ENCODE peak calls at places on chromosomes 5 and 9, in nine cellular contexts. B is astrocyte, O is PC-3, W is neural progenitor cell, T is fibroblast of lung, J is mammary epithelial cell, N is endothelial cell of umbilical vein, X is H9, E is SK-N-SH. A is an unnamed sample.

GRCh38 chr9:108994695-108995094 is 18.6 kb downstream of the CTNNAL1 start:
- DNase-seq in B (peak; percentile 20), O (peak; percentile 28), W (no peak), T (peak; percentile 28), J (no peak), N (peak; percentile 95), X (no peak), E (no peak), A (no peak)

GRCh38 chr9:129318121-129319075 is 140.3 kb upstream of the IER5L start:
- DNase-seq in B (no peak), O (no peak), W (peak; percentile 30), T (no peak), J (no peak), N (no peak), X (peak; percentile 28), E (no peak), A (peak; percentile 46)

GRCh38 chr9:87516222-87516930 is 18.7 kb downstream of the DAPK1 start:
- DNase-seq in B (peak; percentile 36), O (no peak), W (no peak), T (peak; percentile 40), J (no peak), N (peak; percentile 90), X (no peak), E (no peak), A (peak; percentile 69)

GRCh38 chr9:99150456-99151171 is 45.7 kb downstream of the TGFBR1 start:
- DNase-seq in B (no peak), O (no peak), W (no peak), T (no peak), J (no peak), N (no peak), X (no peak), E (no peak), A (no peak)

GRCh38 chr5:94793816-94794198 is 175.3 kb downstream of the SLF1 start:
- DNase-seq in B (peak; percentile 74), O (peak; percentile 8), W (no peak), T (peak; percentile 14), J (peak; percentile 5), N (no peak), X (no peak), E (no peak), A (no peak)

GRCh38 chr5:118405650-118406061 is 582.7 kb downstream of the DTWD2 start:
- DNase-seq in B (no peak), O (no peak), W (peak; percentile 35), T (peak; percentile 3), J (no peak), N (no peak), X (peak; percentile 54), E (no peak), A (peak; percentile 76)

GRCh38 chr9:124306098-124306735 is 48.5 kb downstream of the NEK6 start:
- DNase-seq in B (peak; percentile 90), O (peak; percentile 61), W (no peak), T (peak; percentile 92), J (peak; percentile 68), N (peak; percentile 81), X (no peak), E (no peak), A (no peak)

GRCh38 chr5:141753971-141754713 is 72.1 kb upstream of the ARAP3 start:
- DNase-seq in B (no peak), O (peak; percentile 63), W (peak; percentile 78), T (peak; percentile 53), J (peak; percentile 55), N (peak; percentile 45), X (peak; percentile 64), E (no peak), A (peak; percentile 92)

GRCh38 chr9:127163409-127163808 is 41.0 kb upstream of the ANGPTL2 start:
- DNase-seq in B (peak; percentile 73), O (no peak), W (no peak), T (peak; percentile 75), J (peak; percentile 28), N (peak; percentile 96), X (peak; percentile 19), E (no peak), A (peak; percentile 37)

GRCh38 chr5:116301110-116301509 is 216.3 kb downstream of the COMMD10 start:
- DNase-seq in B (no peak), O (no peak), W (no peak), T (no peak), J (no peak), N (no peak), X (no peak), E (no peak), A (no peak)

GRCh38 chr9:34379334-34380033 is 2.8 kb upstream of the MYORG start:
- DNase-seq in B (peak; percentile 31), O (peak; percentile 86), W (peak; percentile 86), T (peak; percentile 81), J (peak; percentile 80), N (peak; percentile 85), X (peak; percentile 94), E (peak; percentile 85), A (peak; percentile 98)

GRCh38 chr9:34380511-34381315 is 4.0 kb upstream of the MYORG start:
- DNase-seq in B (peak; percentile 44), O (peak; percentile 52), W (peak; percentile 90), T (peak; percentile 70), J (peak; percentile 44), N (peak; percentile 74), X (peak; percentile 92), E (peak; percentile 94), A (peak; percentile 96)

GRCh38 chr9:34381323-34381722 is 4.6 kb upstream of the MYORG start:
- DNase-seq in B (no peak), O (no peak), W (peak; percentile 34), T (no peak), J (no peak), N (no peak), X (peak; percentile 69), E (no peak), A (peak; percentile 75)

GRCh38 chr9:34378376-34379060 is 1.8 kb upstream of the MYORG start:
- DNase-seq in B (no peak), O (no peak), W (no peak), T (no peak), J (no peak), N (no peak), X (no peak), E (no peak), A (no peak)

GRCh38 chr9:34380034-34380510 is 3.4 kb upstream of the MYORG start:
- DNase-seq in B (no peak), O (no peak), W (peak; percentile 56), T (no peak), J (no peak), N (no peak), X (peak; percentile 47), E (no peak), A (no peak)
- H3K9ac ChIP-seq in B (no peak overlapping the region), O (no peak overlapping the region), W (no peak overlapping the region), T (no peak overlapping the region), J (no peak overlapping the region), N (no peak overlapping the region), X (no peak overlapping the region), E (no peak overlapping the region), A (no peak overlapping the region)

GRCh38 chr9:134326754-134327526 is 685 bp downstream of the RXRA start:
- DNase-seq in B (no peak), O (peak; percentile 8), W (peak; percentile 67), T (peak; percentile 34), J (peak; percentile 42), N (peak; percentile 43), X (no peak), E (peak; percentile 84), A (peak; percentile 74)

GRCh38 chr9:134327671-134328231 is 1.5 kb downstream of the RXRA start:
- DNase-seq in B (no peak), O (no peak), W (no peak), T (no peak), J (peak; percentile 17), N (no peak), X (no peak), E (no peak), A (no peak)

GRCh38 chr9:134324359-134325095 is 1.7 kb upstream of the RXRA start:
- DNase-seq in B (peak; percentile 35), O (peak; percentile 41), W (no peak), T (no peak), J (no peak), N (no peak), X (no peak), E (no peak), A (no peak)

GRCh38 chr9:134325096-134325812 is 1.0 kb upstream of the RXRA start:
- DNase-seq in B (peak; percentile 38), O (peak; percentile 48), W (peak; percentile 68), T (peak; percentile 49), J (peak; percentile 74), N (peak; percentile 42), X (no peak), E (no peak), A (peak; percentile 84)

GRCh38 chr9:134325813-134326753 is at the start of gene RXRA:
- DNase-seq in B (peak; percentile 77), O (peak; percentile 65), W (peak; percentile 94), T (peak; percentile 88), J (peak; percentile 77), N (peak; percentile 56), X (peak; percentile 64), E (peak; percentile 97), A (peak; percentile 88)
- TF ChIP-seq CTCF in B (no peak), O (no peak), W (peak; percentile 22), T (no peak), J (no peak), N (no peak), X (peak; percentile 22), E (no peak), A (peak; percentile 50)

GRCh38 chr9:132547976-132548730 is 34.3 kb upstream of the BARHL1 start:
- DNase-seq in B (no peak), O (no peak), W (no peak), T (no peak), J (no peak), N (no peak), X (no peak), E (no peak), A (no peak)
- H3K4me1 ChIP-seq in B (peaks cover 7% of the 10 kb centered on the region), O (no peaks in the 10 kb centered on the region), W (peaks cover 53% of the 10 kb centered on the region), T (peaks cover 2% of the 10 kb centered on the region), J (no peaks in the 10 kb centered on the region), N (peaks cover 14% of the 10 kb centered on the region), X (no peaks in the 10 kb centered on the region), E (peaks cover 49% of the 10 kb centered on the region), A (no peaks in the 10 kb centered on the region)

DNA sequence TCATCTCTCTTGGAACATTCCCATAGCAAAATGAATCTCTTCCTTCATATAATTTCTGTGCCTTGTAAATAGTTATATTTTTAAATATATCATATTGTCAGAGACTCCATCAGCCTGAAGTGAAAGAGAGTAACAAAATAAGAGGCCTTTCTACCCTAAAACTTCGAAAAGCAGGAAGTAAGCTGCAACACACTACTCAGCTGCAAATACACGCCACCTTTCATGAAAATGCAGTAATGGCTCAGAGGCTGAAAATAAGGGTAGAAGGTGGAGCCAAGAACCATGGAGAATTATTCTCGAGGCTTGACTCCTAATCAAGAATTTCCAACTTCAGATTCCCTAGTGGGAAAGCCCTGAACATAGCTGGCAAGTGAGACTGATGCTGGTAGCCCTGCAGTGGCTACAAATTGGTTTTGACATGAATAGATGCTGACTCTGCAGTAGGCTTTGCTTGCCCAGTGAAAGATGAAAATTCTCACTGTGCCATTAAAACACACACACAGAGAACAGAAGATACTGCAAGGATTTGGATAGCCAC is 30.2 kb upstream of the PTGER4 start:
- DNase-seq in B (no peak), O (no peak), W (no peak), T (no peak), J (no peak), N (no peak), X (no peak), E (no peak), A (no peak)
- H3K9ac ChIP-seq in B (no peak overlapping the region), O (no peak overlapping the region), W (no peak overlapping the region), T (no peak overlapping the region), J (no peak overlapping the region), N (no peak overlapping the region), X (no peak overlapping the region), E (no peak overlapping the region), A (no peak overlapping the region)

GRCh38 chr5:43215073-43215631 is 23.1 kb downstream of the NIM1K start:
- DNase-seq in B (no peak), O (no peak), W (no peak), T (peak; percentile 48), J (peak; percentile 37), N (no peak), X (no peak), E (no peak), A (no peak)
- TF ChIP-seq CTCF in B (no peak), O (no peak), W (no peak), T (no peak), J (no peak), N (no peak), X (no peak), E (no peak), A (no peak)